ENCODE peak calls at places on chromosomes 7 and 10, in seven cellular contexts. One of them, this sample, is unnamed.

GRCh38 chr7:8290645-8291308 is 28.8 kb upstream of the ICA1 start:
- DNase-seq in T-helper 1 cell: no peak
- DNase-seq in NCI-H146: peak; percentile 99
- DNase-seq in hepatocyte: peak; percentile 44
- DNase-seq in stimulated activated CD8-positive, alpha-beta memory T cell treated with anti-CD3 and anti-CD28 coated beads, Interleukin-4, amount 100 ng/mL, for 1 hour: no peak
- DNase-seq in kidney epithelial cell: no peak
- DNase-seq in EH: no peak
- DNase-seq in this sample: no peak

GRCh38 chr10:72001026-72001380 is 36.8 kb downstream of the CHST3 start:
- DNase-seq in T-helper 1 cell: no peak
- DNase-seq in NCI-H146: no peak
- DNase-seq in hepatocyte: no peak
- DNase-seq in stimulated activated CD8-positive, alpha-beta memory T cell treated with anti-CD3 and anti-CD28 coated beads, Interleukin-4, amount 100 ng/mL, for 1 hour: no peak
- DNase-seq in kidney epithelial cell: no peak
- DNase-seq in EH: peak; percentile 43
- DNase-seq in this sample: peak; percentile 35

GRCh38 chr10:79239930-79240713 is 107.1 kb upstream of the PPIF start:
- DNase-seq in T-helper 1 cell: no peak
- DNase-seq in NCI-H146: no peak
- DNase-seq in hepatocyte: peak; percentile 40
- DNase-seq in stimulated activated CD8-positive, alpha-beta memory T cell treated with anti-CD3 and anti-CD28 coated beads, Interleukin-4, amount 100 ng/mL, for 1 hour: no peak
- DNase-seq in kidney epithelial cell: no peak
- DNase-seq in EH: peak; percentile 50
- DNase-seq in this sample: no peak

GRCh38 chr7:84144480-84144879 is 50.1 kb downstream of the SEMA3A start:
- DNase-seq in T-helper 1 cell: no peak
- DNase-seq in NCI-H146: no peak
- DNase-seq in hepatocyte: no peak
- DNase-seq in stimulated activated CD8-positive, alpha-beta memory T cell treated with anti-CD3 and anti-CD28 coated beads, Interleukin-4, amount 100 ng/mL, for 1 hour: no peak
- DNase-seq in kidney epithelial cell: no peak
- DNase-seq in EH: no peak
- DNase-seq in this sample: no peak

GRCh38 chr10:132883391-132883881 is 58.9 kb downstream of the CFAP46 start:
- DNase-seq in T-helper 1 cell: no peak
- DNase-seq in NCI-H146: no peak
- DNase-seq in hepatocyte: no peak
- DNase-seq in stimulated activated CD8-positive, alpha-beta memory T cell treated with anti-CD3 and anti-CD28 coated beads, Interleukin-4, amount 100 ng/mL, for 1 hour: no peak
- DNase-seq in kidney epithelial cell: no peak
- DNase-seq in EH: peak; percentile 37
- DNase-seq in this sample: no peak

GRCh38 chr7:46687203-46687602 is 766.1 kb upstream of the IGFBP3 start:
- DNase-seq in T-helper 1 cell: no peak
- DNase-seq in NCI-H146: no peak
- DNase-seq in hepatocyte: no peak
- DNase-seq in stimulated activated CD8-positive, alpha-beta memory T cell treated with anti-CD3 and anti-CD28 coated beads, Interleukin-4, amount 100 ng/mL, for 1 hour: no peak
- DNase-seq in kidney epithelial cell: no peak
- DNase-seq in EH: no peak
- DNase-seq in this sample: peak; percentile 35

GRCh38 chr7:122416316-122416925 is 111.9 kb upstream of the FEZF1 start:
- DNase-seq in T-helper 1 cell: no peak
- DNase-seq in NCI-H146: no peak
- DNase-seq in hepatocyte: no peak
- DNase-seq in stimulated activated CD8-positive, alpha-beta memory T cell treated with anti-CD3 and anti-CD28 coated beads, Interleukin-4, amount 100 ng/mL, for 1 hour: no peak
- DNase-seq in kidney epithelial cell: no peak
- DNase-seq in EH: no peak
- DNase-seq in this sample: no peak

GRCh38 chr7:23105086-23105643 is 420 bp upstream of the KLHL7 start:
- DNase-seq in T-helper 1 cell: no peak
- DNase-seq in NCI-H146: peak; percentile 43
- DNase-seq in hepatocyte: no peak
- DNase-seq in stimulated activated CD8-positive, alpha-beta memory T cell treated with anti-CD3 and anti-CD28 coated beads, Interleukin-4, amount 100 ng/mL, for 1 hour: no peak
- DNase-seq in kidney epithelial cell: no peak
- DNase-seq in EH: no peak
- DNase-seq in this sample: no peak

GRCh38 chr10:91201213-91201996 is 19.1 kb upstream of the PCGF5 start:
- DNase-seq in T-helper 1 cell: no peak
- DNase-seq in NCI-H146: no peak
- DNase-seq in hepatocyte: no peak
- DNase-seq in stimulated activated CD8-positive, alpha-beta memory T cell treated with anti-CD3 and anti-CD28 coated beads, Interleukin-4, amount 100 ng/mL, for 1 hour: no peak
- DNase-seq in kidney epithelial cell: no peak
- DNase-seq in EH: no peak
- DNase-seq in this sample: no peak

GRCh38 chr7:6375346-6376101 is 72.2 kb downstream of the DAGLB start:
- DNase-seq in T-helper 1 cell: peak; percentile 19
- DNase-seq in NCI-H146: peak; percentile 9
- DNase-seq in hepatocyte: peak; percentile 32
- DNase-seq in stimulated activated CD8-positive, alpha-beta memory T cell treated with anti-CD3 and anti-CD28 coated beads, Interleukin-4, amount 100 ng/mL, for 1 hour: no peak
- DNase-seq in kidney epithelial cell: no peak
- DNase-seq in EH: peak; percentile 52
- DNase-seq in this sample: peak; percentile 26

GRCh38 chr10:112832361-112832878 is 117.6 kb upstream of the TCF7L2 start:
- DNase-seq in T-helper 1 cell: no peak
- DNase-seq in NCI-H146: no peak
- DNase-seq in hepatocyte: peak; percentile 54
- DNase-seq in stimulated activated CD8-positive, alpha-beta memory T cell treated with anti-CD3 and anti-CD28 coated beads, Interleukin-4, amount 100 ng/mL, for 1 hour: no peak
- DNase-seq in kidney epithelial cell: peak; percentile 34
- DNase-seq in EH: peak; percentile 23
- DNase-seq in this sample: peak; percentile 13

GRCh38 chr7:31933481-31933880 is 136.7 kb downstream of the PDE1C start:
- DNase-seq in T-helper 1 cell: no peak
- DNase-seq in NCI-H146: no peak
- DNase-seq in hepatocyte: no peak
- DNase-seq in stimulated activated CD8-positive, alpha-beta memory T cell treated with anti-CD3 and anti-CD28 coated beads, Interleukin-4, amount 100 ng/mL, for 1 hour: no peak
- DNase-seq in kidney epithelial cell: no peak
- DNase-seq in EH: peak; percentile 57
- DNase-seq in this sample: peak; percentile 25

This sample was measured in AG10803.